ENCODE peak calls at places on chromosomes 13 and 19, in four cellular contexts. One of them, this sample, is unnamed.
A peak's percentile ranks its signal among the peaks of the same experiment; 100 is the strongest.

GRCh38 chr13:43766766-43767165 is 20.0 kb downstream of the ENOX1 start:
- DNase-seq in fibroblast of lung: no peak
- DNase-seq in activated CD4-positive, alpha-beta T cell treated with anti-CD3 and anti-CD28 coated beads for 24 hours: no peak
- DNase-seq in amniotic stem cell: no peak
- DNase-seq in this sample: no peak

GRCh38 chr19:49658566-49659442 is 6.9 kb downstream of the IRF3 start:
- DNase-seq in fibroblast of lung: no peak
- DNase-seq in activated CD4-positive, alpha-beta T cell treated with anti-CD3 and anti-CD28 coated beads for 24 hours: no peak
- DNase-seq in amniotic stem cell: no peak
- DNase-seq in this sample: no peak

GRCh38 chr19:16042533-16043085 is 33.7 kb upstream of the TPM4 start:
- DNase-seq in fibroblast of lung: no peak
- DNase-seq in activated CD4-positive, alpha-beta T cell treated with anti-CD3 and anti-CD28 coated beads for 24 hours: no peak
- DNase-seq in amniotic stem cell: no peak
- DNase-seq in this sample: no peak

GRCh38 chr13:62626771-62627170 is 1211.1 kb upstream of the PCDH20 start:
- DNase-seq in fibroblast of lung: no peak
- DNase-seq in activated CD4-positive, alpha-beta T cell treated with anti-CD3 and anti-CD28 coated beads for 24 hours: no peak
- DNase-seq in amniotic stem cell: no peak
- DNase-seq in this sample: no peak

GRCh38 chr13:66210677-66211076 is 1019.5 kb downstream of the PCDH9 start:
- DNase-seq in fibroblast of lung: peak; percentile 98
- DNase-seq in activated CD4-positive, alpha-beta T cell treated with anti-CD3 and anti-CD28 coated beads for 24 hours: no peak
- DNase-seq in amniotic stem cell: peak; percentile 94
- DNase-seq in this sample: no peak

GRCh38 chr19:58409010-58409790 is 751 bp downstream of the ZNF584 start:
- DNase-seq in fibroblast of lung: no peak
- DNase-seq in activated CD4-positive, alpha-beta T cell treated with anti-CD3 and anti-CD28 coated beads for 24 hours: no peak
- DNase-seq in amniotic stem cell: no peak
- DNase-seq in this sample: no peak

GRCh38 chr19:36377541-36378178 is 1.3 kb downstream of the ZFP14 start:
- DNase-seq in fibroblast of lung: no peak
- DNase-seq in activated CD4-positive, alpha-beta T cell treated with anti-CD3 and anti-CD28 coated beads for 24 hours: no peak
- DNase-seq in amniotic stem cell: no peak
- DNase-seq in this sample: no peak

GRCh38 chr19:49605605-49606004 is 14.6 kb downstream of the PRR12 start:
- DNase-seq in fibroblast of lung: no peak
- DNase-seq in activated CD4-positive, alpha-beta T cell treated with anti-CD3 and anti-CD28 coated beads for 24 hours: no peak
- DNase-seq in amniotic stem cell: no peak
- DNase-seq in this sample: no peak

GRCh38 chr13:69109891-69110525 is 997.6 kb upstream of the ATXN8OS start:
- DNase-seq in fibroblast of lung: no peak
- DNase-seq in activated CD4-positive, alpha-beta T cell treated with anti-CD3 and anti-CD28 coated beads for 24 hours: no peak
- DNase-seq in amniotic stem cell: no peak
- DNase-seq in this sample: no peak

GRCh38 chr13:97562962-97563361 is 129.0 kb downstream of the RAP2A start:
- DNase-seq in fibroblast of lung: no peak
- DNase-seq in activated CD4-positive, alpha-beta T cell treated with anti-CD3 and anti-CD28 coated beads for 24 hours: no peak
- DNase-seq in amniotic stem cell: no peak
- DNase-seq in this sample: no peak